ENCODE peak calls at places on chromosomes 7 and 10, in seven cellular contexts. E, Z, Q, L, J, Y and R are unnamed samples. For H3K4me1, the result is how much of the 10 kb centered on the place peaks cover.

GRCh38 chr10:15265076-15265475 is 96.6 kb upstream of the NMT2 start:
- DNase-seq in E (no peak), Z (no peak), Q (peak), L (no peak), J (no peak), Y (no peak), R (no peak)

GRCh38 chr7:155791836-155792235 is 20.4 kb downstream of the SHH start:
- DNase-seq in E (no peak), Z (peak), Q (no peak), L (no peak), J (no peak), Y (no peak), R (no peak)

GRCh38 chr7:98265841-98266271 is 13.8 kb upstream of the TECPR1 start:
- DNase-seq in E (no peak), Z (no peak), Q (no peak), L (peak), J (no peak), Y (no peak), R (no peak)

GRCh38 chr7:120979765-120980499 is 8.6 kb upstream of the CPED1 start:
- DNase-seq in E (no peak), Z (no peak), Q (no peak), L (peak), J (no peak), Y (no peak), R (no peak)

GRCh38 chr10:79380918-79381775 is 33.9 kb downstream of the PPIF start:
- DNase-seq in E (no peak), Z (no peak), Q (peak), L (no peak), J (no peak), Y (no peak), R (no peak)

GRCh38 chr10:114000461-114000860 is 43.2 kb upstream of the ADRB1 start:
- DNase-seq in E (no peak), Z (no peak), Q (no peak), L (no peak), J (no peak), Y (no peak), R (no peak)

GRCh38 chr7:79176859-79177477 is 276.5 kb downstream of the MAGI2 start:
- DNase-seq in E (peak), Z (peak), Q (no peak), L (peak), J (peak), Y (no peak), R (no peak)

GRCh38 chr10:43287056-43288007 is 20.5 kb upstream of the RASGEF1A start:
- DNase-seq in E (peak), Z (no peak), Q (no peak), L (no peak), J (no peak), Y (no peak), R (peak)

GRCh38 chr7:95113590-95113989 is 206.2 kb downstream of the PPP1R9A start:
- DNase-seq in E (no peak), Z (no peak), Q (no peak), L (no peak), J (no peak), Y (no peak), R (no peak)

GRCh38 chr7:127903913-127904705 is 127.1 kb downstream of the LRRC4 start:
- DNase-seq in E (no peak), Z (no peak), Q (no peak), L (no peak), J (no peak), Y (no peak), R (no peak)

GRCh38 chr7:30464231-30464660 is 14.3 kb downstream of the NOD1 start:
- DNase-seq in E (no peak), Z (no peak), Q (peak), L (peak), J (no peak), Y (no peak), R (no peak)

GRCh38 chr10:95245425-95246055 is 45.3 kb downstream of the PDLIM1 start:
- DNase-seq in E (no peak), Z (no peak), Q (no peak), L (no peak), J (no peak), Y (no peak), R (no peak)

DNA sequence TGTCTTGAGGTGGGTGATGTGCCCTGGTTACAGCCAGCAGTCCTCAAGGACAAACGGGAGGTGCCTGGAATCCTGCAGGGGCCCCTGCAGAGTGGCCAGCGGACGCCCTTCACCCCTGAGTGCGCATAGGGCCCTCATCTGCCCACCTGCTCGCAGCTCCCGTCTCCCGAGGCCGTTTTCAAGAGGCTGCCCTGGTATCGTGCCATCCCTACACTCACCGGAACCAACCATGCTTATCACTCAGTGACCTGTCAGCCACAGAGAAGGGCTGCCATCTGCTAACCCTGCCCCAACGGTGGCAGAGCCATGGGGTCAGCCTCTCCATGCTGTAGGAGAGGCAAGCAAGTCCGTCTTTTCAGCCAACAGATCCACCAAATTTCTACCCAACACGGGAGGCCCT is 122.0 kb downstream of the FAM53B start:
- DNase-seq in E (no peak), Z (no peak), Q (no peak), L (no peak), J (no peak), Y (no peak), R (no peak)
- H3K4me1 ChIP-seq in E (under half), Z (under half), Q (half or more), L (under half), J (under half), Y (half or more), R (under half)

DNA sequence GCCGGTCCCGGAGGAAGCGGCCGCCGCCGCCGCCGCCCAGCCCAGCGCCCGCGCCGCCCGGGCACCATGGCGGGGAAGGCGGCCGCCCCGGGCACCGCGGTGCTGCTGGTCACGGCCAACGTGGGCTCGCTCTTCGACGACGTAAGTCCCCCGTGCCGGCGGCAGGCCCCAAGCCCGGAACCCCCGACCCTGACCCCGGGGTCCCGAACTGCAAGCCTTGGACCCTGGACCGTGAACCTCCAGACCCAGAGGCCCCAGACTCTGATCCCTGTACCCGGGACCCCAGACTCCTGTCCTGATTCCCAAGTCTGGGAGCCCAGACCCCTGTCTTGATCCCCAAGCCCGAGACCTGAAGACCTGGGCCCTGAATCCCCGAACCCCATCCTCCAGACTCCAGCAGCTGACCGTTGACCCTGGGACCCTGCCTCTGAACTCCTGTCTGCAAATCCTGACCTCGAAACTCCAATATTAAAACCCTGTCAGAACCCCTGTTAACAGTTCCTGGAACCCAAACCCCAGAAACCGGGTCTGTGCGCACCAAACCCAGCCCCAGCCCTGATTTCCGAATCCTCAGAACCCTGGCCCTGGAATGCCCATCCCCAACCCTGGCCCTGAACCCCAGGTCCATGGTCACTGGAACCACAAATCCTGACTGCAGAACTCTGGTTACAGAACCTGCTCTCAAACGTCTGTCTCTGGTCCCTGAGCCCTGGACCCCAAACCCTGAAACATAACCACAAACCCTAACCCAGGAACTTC is 623 bp downstream of the INPP5A start:
- DNase-seq in E (no peak), Z (no peak), Q (peak), L (no peak), J (no peak), Y (no peak), R (peak)
- H3K27ac ChIP-seq in E (peak), Z (no peak), Q (peak), L (peak), J (no peak), Y (peak), R (peak)

DNA sequence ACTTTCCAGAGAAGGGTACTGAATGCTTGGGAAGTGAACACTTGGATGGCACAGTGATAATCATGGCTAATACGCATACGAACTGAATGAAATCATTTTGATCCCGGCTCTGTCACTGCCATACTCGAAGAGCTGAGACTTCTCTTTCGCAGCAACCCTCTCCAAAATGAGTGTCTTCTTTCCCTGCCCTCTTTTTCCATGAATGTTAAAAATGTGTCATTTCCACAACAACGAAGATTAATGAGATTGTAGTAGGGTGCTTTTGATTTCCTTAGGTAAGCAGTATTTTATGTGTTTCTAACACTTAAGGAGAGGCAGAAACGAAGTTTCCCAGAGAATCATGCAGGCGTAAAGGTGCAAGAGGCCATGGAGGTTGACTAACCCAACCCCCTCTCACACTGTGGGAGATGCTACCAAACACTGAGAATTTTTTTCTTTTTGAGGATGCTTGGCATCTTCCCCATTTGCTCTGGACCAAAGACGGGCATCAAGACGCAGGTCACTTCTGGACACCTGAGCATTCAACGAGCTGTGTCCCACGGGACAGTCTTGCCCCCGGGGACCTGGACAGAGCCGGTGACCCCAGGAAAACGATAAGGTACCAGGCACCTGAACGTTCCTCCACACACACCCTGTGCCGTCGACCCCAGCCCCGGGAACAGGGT is 823 bp downstream of the COPG2 start:
- DNase-seq in E (no peak), Z (peak), Q (no peak), L (peak), J (peak), Y (no peak), R (no peak)
- TF ChIP-seq CTCF in E (no peak), Z (no peak), Q (no peak), L (no peak), J (no peak), Y (no peak), R (no peak)

GRCh38 chr7:101820703-101821102 is 3.3 kb downstream of the CUX1 start:
- DNase-seq in E (no peak), Z (no peak), Q (no peak), L (no peak), J (no peak), Y (no peak), R (no peak)

GRCh38 chr7:101818699-101819071 is 1.3 kb downstream of the CUX1 start:
- DNase-seq in E (no peak), Z (no peak), Q (no peak), L (no peak), J (no peak), Y (no peak), R (no peak)

GRCh38 chr7:101817930-101818698 is 688 bp downstream of the CUX1 start:
- DNase-seq in E (no peak), Z (no peak), Q (no peak), L (peak), J (no peak), Y (no peak), R (no peak)

GRCh38 chr7:101819913-101820522 is 2.6 kb downstream of the CUX1 start:
- DNase-seq in E (no peak), Z (no peak), Q (no peak), L (no peak), J (no peak), Y (no peak), R (no peak)

GRCh38 chr7:101819183-101819582 is 1.8 kb downstream of the CUX1 start:
- DNase-seq in E (no peak), Z (no peak), Q (no peak), L (no peak), J (no peak), Y (no peak), R (no peak)
- H3K4me1 ChIP-seq in E (under half), Z (under half), Q (half or more), L (under half), J (under half), Y (under half), R (half or more)

DNA sequence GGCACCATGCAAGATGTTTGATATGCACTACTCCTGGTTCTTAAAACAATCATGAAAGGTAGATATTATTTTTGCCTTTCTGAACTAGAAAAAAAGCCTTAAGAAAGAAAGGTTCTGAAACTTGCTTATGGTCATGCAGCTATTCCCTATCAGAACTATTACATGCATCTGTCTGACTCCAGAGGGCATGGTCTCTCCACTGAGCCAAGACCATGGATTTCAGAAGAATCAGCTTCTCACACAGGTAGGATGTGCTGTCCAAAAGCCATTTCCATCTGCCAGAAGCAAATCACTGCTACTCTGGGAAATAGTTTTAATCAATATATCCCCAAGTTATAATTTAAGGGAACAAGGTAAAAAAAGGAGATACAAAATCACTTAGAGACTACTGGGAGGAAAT is 69.5 kb downstream of the STK17A start:
- DNase-seq in E (no peak), Z (no peak), Q (no peak), L (no peak), J (no peak), Y (no peak), R (no peak)
- H3K27ac ChIP-seq in E (no peak), Z (peak), Q (no peak), L (no peak), J (no peak), Y (peak), R (no peak)

GRCh38 chr7:157253850-157254249 is 83.0 kb upstream of the DNAJB6 start:
- DNase-seq in E (no peak), Z (no peak), Q (peak), L (no peak), J (no peak), Y (no peak), R (peak)
- TF ChIP-seq CTCF in E (no peak), Z (no peak), Q (no peak), L (no peak), J (no peak), Y (no peak), R (no peak)